ENCODE peak calls at places on chromosomes 7 and 10, in five cellular contexts. K is transverse colon, P is A549, R is aorta, C is fibroblast of lung. A is an unnamed sample.

GRCh38 chr7:69067397-69067796 is 530.9 kb upstream of the AUTS2 start:
- DNase-seq in K (no peak), P (peak; percentile 50), R (no peak), C (peak; percentile 24), A (no peak)

GRCh38 chr10:133133471-133134231 is 26.4 kb upstream of the KNDC1 start:
- DNase-seq in K (no peak), P (no peak), R (peak; percentile 71), C (no peak), A (no peak)

GRCh38 chr7:141700291-141700847 is 1.6 kb downstream of the DENND11 start:
- DNase-seq in K (no peak), P (no peak), R (no peak), C (no peak), A (no peak)

GRCh38 chr10:126059101-126059826 is 162.9 kb downstream of the FANK1 start:
- DNase-seq in K (no peak), P (peak; percentile 75), R (no peak), C (peak; percentile 90), A (no peak)

GRCh38 chr10:86361134-86362128 is 5.2 kb downstream of the GRID1 start:
- DNase-seq in K (peak; percentile 1), P (no peak), R (peak; percentile 35), C (no peak), A (no peak)

GRCh38 chr7:70271617-70272081 is 673.4 kb downstream of the AUTS2 start:
- DNase-seq in K (no peak), P (no peak), R (no peak), C (peak; percentile 57), A (no peak)

GRCh38 chr7:2621061-2621828 is 10.5 kb upstream of the TTYH3 start:
- DNase-seq in K (peak; percentile 53), P (no peak), R (no peak), C (peak; percentile 73), A (no peak)

GRCh38 chr7:150397376-150398107 is 18.4 kb downstream of the ZNF775 start:
- DNase-seq in K (no peak), P (no peak), R (no peak), C (no peak), A (no peak)

GRCh38 chr10:45008524-45009161 is 7.9 kb downstream of the ZNF22 start:
- DNase-seq in K (no peak), P (peak; percentile 86), R (no peak), C (peak; percentile 84), A (peak; percentile 87)

GRCh38 chr7:68147621-68148238 is 1151.1 kb downstream of the TYW1 start:
- DNase-seq in K (no peak), P (no peak), R (no peak), C (no peak), A (no peak)

GRCh38 chr10:97096327-97097153 is 89.2 kb downstream of the SLIT1 start:
- DNase-seq in K (no peak), P (no peak), R (no peak), C (no peak), A (no peak)

GRCh38 chr7:12737836-12738235 is 50.4 kb downstream of the ARL4A start:
- DNase-seq in K (no peak), P (no peak), R (no peak), C (no peak), A (no peak)

GRCh38 chr10:131427901-131428300 is 116.4 kb upstream of the TCERG1L start:
- DNase-seq in K (no peak), P (no peak), R (peak; percentile 41), C (no peak), A (no peak)

GRCh38 chr10:131425752-131426529 is 114.4 kb upstream of the TCERG1L start:
- DNase-seq in K (no peak), P (no peak), R (peak; percentile 59), C (no peak), A (no peak)

GRCh38 chr10:131426530-131426898 is 115.0 kb upstream of the TCERG1L start:
- DNase-seq in K (no peak), P (no peak), R (no peak), C (no peak), A (no peak)

GRCh38 chr10:131429141-131429540 is 117.6 kb upstream of the TCERG1L start:
- DNase-seq in K (no peak), P (no peak), R (peak; percentile 48), C (no peak), A (no peak)

DNA sequence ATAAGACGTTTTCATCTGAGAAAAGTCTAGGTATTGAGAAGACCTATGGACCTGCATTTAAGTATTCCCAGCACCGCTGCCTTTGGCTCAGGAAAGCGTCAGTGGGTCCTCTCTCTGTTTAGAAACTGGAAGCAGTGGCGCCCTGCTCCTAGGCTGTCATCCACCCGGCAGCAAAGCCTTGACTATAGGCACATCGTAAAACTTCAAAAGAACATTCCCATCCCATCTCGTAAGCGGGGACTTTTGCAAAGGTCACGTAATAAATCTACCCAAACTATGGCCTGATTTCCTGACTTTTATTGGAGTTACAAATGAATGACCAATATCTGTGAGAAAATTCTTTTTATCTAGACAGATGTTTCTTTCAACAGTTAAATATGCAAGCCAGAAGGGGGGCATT is 115.7 kb upstream of the TCERG1L start:
- DNase-seq in K (no peak), P (no peak), R (peak; percentile 2), C (no peak), A (no peak)
- H3K9me3 ChIP-seq in K (no peaks in the 10 kb centered on the region), P (no peaks in the 10 kb centered on the region), R (no peaks in the 10 kb centered on the region), C (no peaks in the 10 kb centered on the region), A (no peaks in the 10 kb centered on the region)

GRCh38 chr7:158176561-158177173 is 411.0 kb downstream of the PTPRN2 start:
- DNase-seq in K (no peak), P (no peak), R (no peak), C (no peak), A (no peak)

GRCh38 chr7:158174947-158175346 is 412.7 kb downstream of the PTPRN2 start:
- DNase-seq in K (no peak), P (no peak), R (no peak), C (no peak), A (no peak)

GRCh38 chr7:158175779-158176178 is 411.8 kb downstream of the PTPRN2 start:
- DNase-seq in K (no peak), P (no peak), R (no peak), C (no peak), A (no peak)
- H3K9me3 ChIP-seq in K (no peaks in the 10 kb centered on the region), P (no peaks in the 10 kb centered on the region), R (peaks cover 5% of the 10 kb centered on the region), C (peaks cover 2% of the 10 kb centered on the region), A (no peaks in the 10 kb centered on the region)

DNA sequence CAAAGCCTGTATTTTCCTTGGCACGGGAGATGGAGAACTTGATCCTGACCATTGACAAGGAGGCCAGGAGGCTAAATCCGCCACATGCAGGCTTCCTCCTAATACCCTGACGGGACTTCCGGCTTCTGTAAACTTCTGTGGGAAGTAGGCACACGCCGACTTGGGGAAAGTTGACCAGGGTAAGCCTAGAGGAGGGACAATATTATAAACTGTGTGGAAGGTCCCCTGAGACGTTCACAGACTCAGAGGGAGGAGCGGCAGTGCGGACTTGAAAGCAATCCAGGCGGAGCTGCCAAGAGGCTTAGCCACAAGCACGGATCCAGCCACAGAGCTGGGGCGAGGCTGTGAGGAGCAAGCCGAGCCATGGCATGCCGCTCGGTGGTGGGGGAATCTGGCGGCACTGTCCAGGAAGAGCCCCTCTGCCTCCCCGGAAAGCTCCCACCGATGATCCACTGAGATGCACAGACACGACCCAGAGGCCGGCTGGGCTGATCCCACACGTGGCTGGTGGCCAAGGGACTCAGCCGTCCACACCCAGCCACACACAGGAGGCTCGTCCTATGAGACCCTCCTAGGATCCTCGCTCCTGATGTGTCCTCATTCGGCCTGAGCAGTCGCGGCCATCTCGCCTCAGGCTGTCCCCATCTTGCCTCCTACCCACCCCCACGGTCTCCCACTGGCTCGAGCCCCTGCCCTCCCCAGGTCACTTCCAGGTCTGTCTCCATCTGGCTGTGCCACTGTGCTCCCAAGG is 40.0 kb upstream of the INSIG1 start:
- DNase-seq in K (peak; percentile 18), P (no peak), R (peak; percentile 92), C (peak; percentile 79), A (no peak)
- H3K9me3 ChIP-seq in K (no peaks in the 10 kb centered on the region), P (no peaks in the 10 kb centered on the region), R (no peaks in the 10 kb centered on the region), C (no peaks in the 10 kb centered on the region), A (no peaks in the 10 kb centered on the region)

GRCh38 chr10:71945819-71946474 is 18.2 kb upstream of the CHST3 start:
- DNase-seq in K (no peak), P (no peak), R (no peak), C (peak; percentile 21), A (no peak)

GRCh38 chr10:71950683-71951082 is 13.5 kb upstream of the CHST3 start:
- DNase-seq in K (no peak), P (no peak), R (no peak), C (no peak), A (no peak)

GRCh38 chr10:71946700-71947099 is 17.5 kb upstream of the CHST3 start:
- DNase-seq in K (no peak), P (no peak), R (no peak), C (no peak), A (no peak)

GRCh38 chr10:71952745-71953144 is 11.4 kb upstream of the CHST3 start:
- DNase-seq in K (no peak), P (no peak), R (no peak), C (peak; percentile 33), A (no peak)

GRCh38 chr10:71948496-71949067 is 15.6 kb upstream of the CHST3 start:
- DNase-seq in K (no peak), P (no peak), R (no peak), C (no peak), A (no peak)
- H3K9me3 ChIP-seq in K (peaks cover 45% of the 10 kb centered on the region), P (no peaks in the 10 kb centered on the region), R (peaks cover 18% of the 10 kb centered on the region), C (no peaks in the 10 kb centered on the region), A (peaks cover 7% of the 10 kb centered on the region)

DNA sequence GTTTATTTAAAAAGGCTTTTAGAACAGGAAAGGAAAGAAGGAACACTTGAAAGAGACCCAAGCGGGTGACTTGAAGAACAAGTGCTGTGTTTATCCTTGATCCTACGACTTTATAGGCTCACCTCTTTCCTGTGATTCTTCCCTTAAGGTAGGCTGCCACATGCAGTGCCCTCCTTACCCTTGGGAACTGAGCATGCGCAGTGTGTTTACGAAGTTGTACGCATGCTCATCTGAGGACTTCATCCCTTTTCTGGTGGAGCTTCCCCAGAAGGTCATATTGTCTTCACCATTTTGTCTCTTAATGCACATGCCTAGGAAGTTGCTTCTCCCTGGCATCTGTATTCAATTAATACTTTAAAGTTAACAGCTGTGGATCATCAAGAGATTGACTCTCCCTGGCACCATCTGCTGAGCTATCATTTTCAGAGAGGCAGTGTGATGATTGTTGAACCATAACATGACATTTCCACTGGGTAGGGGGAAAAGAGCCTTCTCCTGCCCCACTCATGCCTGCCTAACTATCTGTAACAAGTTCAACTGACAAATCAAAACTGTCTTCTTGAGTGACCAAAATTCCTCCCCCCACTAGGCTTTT is 50.0 kb upstream of the VOPP1 start:
- DNase-seq in K (no peak), P (no peak), R (no peak), C (no peak), A (no peak)
- H3K9me3 ChIP-seq in K (peaks cover 6% of the 10 kb centered on the region), P (peaks cover 19% of the 10 kb centered on the region), R (no peaks in the 10 kb centered on the region), C (no peaks in the 10 kb centered on the region), A (no peaks in the 10 kb centered on the region)